ENCODE peak calls at places on chromosomes 6 and 20, in eight cellular contexts. One of them, this sample, is unnamed.

GRCh38 chr6:30264731-30265130 is 51.5 kb upstream of the TRIM26 start:
- DNase-seq in right cardiac atrium: no peak
- DNase-seq in effector memory CD4-positive, alpha-beta T cell: no peak
- DNase-seq in pancreas: no peak
- DNase-seq in ovary: no peak
- DNase-seq in posterior cingulate gyrus: no peak
- DNase-seq in activated T-helper 9 cell treated with anti-CD3 and anti-CD28 coated beads, Interleukin-2, amount 50 U/mL, for 16 hours: no peak
- DNase-seq in nephron progenitor cell: no peak
- DNase-seq in this sample: no peak

GRCh38 chr6:100430962-100431361 is 33.8 kb downstream of the SIM1 start:
- DNase-seq in right cardiac atrium: no peak
- DNase-seq in effector memory CD4-positive, alpha-beta T cell: no peak
- DNase-seq in pancreas: no peak
- DNase-seq in ovary: no peak
- DNase-seq in posterior cingulate gyrus: no peak
- DNase-seq in activated T-helper 9 cell treated with anti-CD3 and anti-CD28 coated beads, Interleukin-2, amount 50 U/mL, for 16 hours: no peak
- DNase-seq in nephron progenitor cell: no peak
- DNase-seq in this sample: no peak

GRCh38 chr20:10282930-10283556 is 64.4 kb downstream of the SNAP25 start:
- DNase-seq in right cardiac atrium: no peak
- DNase-seq in effector memory CD4-positive, alpha-beta T cell: no peak
- DNase-seq in pancreas: no peak
- DNase-seq in ovary: no peak
- DNase-seq in posterior cingulate gyrus: no peak
- DNase-seq in activated T-helper 9 cell treated with anti-CD3 and anti-CD28 coated beads, Interleukin-2, amount 50 U/mL, for 16 hours: no peak
- DNase-seq in nephron progenitor cell: no peak
- DNase-seq in this sample: no peak

GRCh38 chr6:163971841-163972838 is 557.6 kb downstream of the QKI start:
- DNase-seq in right cardiac atrium: no peak
- DNase-seq in effector memory CD4-positive, alpha-beta T cell: no peak
- DNase-seq in pancreas: no peak
- DNase-seq in ovary: no peak
- DNase-seq in posterior cingulate gyrus: no peak
- DNase-seq in activated T-helper 9 cell treated with anti-CD3 and anti-CD28 coated beads, Interleukin-2, amount 50 U/mL, for 16 hours: no peak
- DNase-seq in nephron progenitor cell: no peak
- DNase-seq in this sample: no peak

GRCh38 chr6:121748850-121749249 is 313.4 kb downstream of the GJA1 start:
- DNase-seq in right cardiac atrium: no peak
- DNase-seq in effector memory CD4-positive, alpha-beta T cell: no peak
- DNase-seq in pancreas: no peak
- DNase-seq in ovary: no peak
- DNase-seq in posterior cingulate gyrus: no peak
- DNase-seq in activated T-helper 9 cell treated with anti-CD3 and anti-CD28 coated beads, Interleukin-2, amount 50 U/mL, for 16 hours: no peak
- DNase-seq in nephron progenitor cell: no peak
- DNase-seq in this sample: no peak

GRCh38 chr6:17057322-17057721 is 44.5 kb upstream of the STMND1 start:
- DNase-seq in right cardiac atrium: no peak
- DNase-seq in effector memory CD4-positive, alpha-beta T cell: no peak
- DNase-seq in pancreas: no peak
- DNase-seq in ovary: no peak
- DNase-seq in posterior cingulate gyrus: no peak
- DNase-seq in activated T-helper 9 cell treated with anti-CD3 and anti-CD28 coated beads, Interleukin-2, amount 50 U/mL, for 16 hours: no peak
- DNase-seq in nephron progenitor cell: no peak
- DNase-seq in this sample: no peak

GRCh38 chr20:59030911-59031310 is 1.2 kb downstream of the ATP5F1E start:
- DNase-seq in right cardiac atrium: no peak
- DNase-seq in effector memory CD4-positive, alpha-beta T cell: no peak
- DNase-seq in pancreas: no peak
- DNase-seq in ovary: no peak
- DNase-seq in posterior cingulate gyrus: no peak
- DNase-seq in activated T-helper 9 cell treated with anti-CD3 and anti-CD28 coated beads, Interleukin-2, amount 50 U/mL, for 16 hours: no peak
- DNase-seq in nephron progenitor cell: no peak
- DNase-seq in this sample: no peak

GRCh38 chr6:149037026-149037734 is 280.3 kb upstream of the TAB2 start:
- DNase-seq in right cardiac atrium: no peak
- DNase-seq in effector memory CD4-positive, alpha-beta T cell: no peak
- DNase-seq in pancreas: no peak
- DNase-seq in ovary: no peak
- DNase-seq in posterior cingulate gyrus: no peak
- DNase-seq in activated T-helper 9 cell treated with anti-CD3 and anti-CD28 coated beads, Interleukin-2, amount 50 U/mL, for 16 hours: no peak
- DNase-seq in nephron progenitor cell: peak; percentile 48
- DNase-seq in this sample: no peak

GRCh38 chr6:21402368-21402767 is 191.2 kb upstream of the SOX4 start:
- DNase-seq in right cardiac atrium: no peak
- DNase-seq in effector memory CD4-positive, alpha-beta T cell: no peak
- DNase-seq in pancreas: no peak
- DNase-seq in ovary: no peak
- DNase-seq in posterior cingulate gyrus: no peak
- DNase-seq in activated T-helper 9 cell treated with anti-CD3 and anti-CD28 coated beads, Interleukin-2, amount 50 U/mL, for 16 hours: no peak
- DNase-seq in nephron progenitor cell: no peak
- DNase-seq in this sample: no peak

GRCh38 chr6:39453236-39453635 is 130.7 kb upstream of the KCNK16 start:
- DNase-seq in right cardiac atrium: no peak
- DNase-seq in effector memory CD4-positive, alpha-beta T cell: no peak
- DNase-seq in pancreas: no peak
- DNase-seq in ovary: no peak
- DNase-seq in posterior cingulate gyrus: no peak
- DNase-seq in activated T-helper 9 cell treated with anti-CD3 and anti-CD28 coated beads, Interleukin-2, amount 50 U/mL, for 16 hours: no peak
- DNase-seq in nephron progenitor cell: no peak
- DNase-seq in this sample: no peak

This sample was measured in T follicular helper cell.